ENCODE peak calls at places on chromosomes 12 and 14, in four cellular contexts. Q, O, L and F are unnamed samples.

GRCh38 chr12:91349451-91349850 is 166.8 kb upstream of the DCN start:
- DNase-seq in Q (peak; percentile 59), L (no peak), O (no peak), F (no peak)

GRCh38 chr12:75947171-75947723 is 84.3 kb downstream of the PHLDA1 start:
- DNase-seq in Q (no peak), L (no peak), O (no peak), F (no peak)

GRCh38 chr14:44649056-44649455 is 142.0 kb upstream of the FSCB start:
- DNase-seq in L (no peak), O (no peak), Q (no peak), F (no peak)

GRCh38 chr14:61469771-61470170 is 148.4 kb downstream of the PRKCH start:
- DNase-seq in Q (no peak), O (no peak), L (no peak), F (no peak)

GRCh38 chr12:98514984-98515367 is 414 bp upstream of the TMPO start:
- DNase-seq in O (no peak), Q (no peak), L (no peak), F (no peak)

GRCh38 chr12:20415641-20416040 is 47.3 kb downstream of the PDE3A start:
- DNase-seq in L (no peak), Q (no peak), O (no peak), F (no peak)

GRCh38 chr12:74415633-74416032 is 122.0 kb upstream of the ATXN7L3B start:
- DNase-seq in O (no peak), Q (peak; percentile 46), L (peak; percentile 39), F (no peak)

GRCh38 chr12:25320123-25321006 is 69.6 kb upstream of the KRAS start:
- DNase-seq in L (no peak), Q (no peak), O (no peak), F (no peak)

GRCh38 chr12:95637471-95638155 is 86.3 kb upstream of the USP44 start:
- DNase-seq in Q (peak; percentile 72), L (no peak), O (no peak), F (no peak)

GRCh38 chr14:65334765-65335411 is 77.6 kb upstream of the FUT8 start:
- DNase-seq in O (peak; percentile 71), Q (no peak), L (peak; percentile 3), F (peak; percentile 69)

GRCh38 chr14:52863339-52863700 is 71.9 kb upstream of the GNPNAT1 start:
- DNase-seq in O (no peak), Q (peak; percentile 29), L (no peak), F (no peak)

GRCh38 chr14:101584049-101584859 is 23.0 kb downstream of the DIO3 start:
- DNase-seq in O (peak; percentile 45), Q (peak; percentile 58), L (no peak), F (no peak)

GRCh38 chr12:56678852-56679251 is 9.2 kb downstream of the PTGES3 start:
- DNase-seq in L (no peak), Q (no peak), O (peak; percentile 43), F (peak; percentile 19)

GRCh38 chr14:24840204-24840893 is 206.4 kb upstream of the GZMB start:
- DNase-seq in L (peak; percentile 18), Q (no peak), O (no peak), F (no peak)

GRCh38 chr14:99229654-99230215 is 42.3 kb downstream of the BCL11B start:
- DNase-seq in L (no peak), Q (no peak), O (no peak), F (no peak)

GRCh38 chr14:41062826-41063225 is 543.9 kb upstream of the LRFN5 start:
- DNase-seq in O (no peak), L (no peak), Q (no peak), F (no peak)

DNA sequence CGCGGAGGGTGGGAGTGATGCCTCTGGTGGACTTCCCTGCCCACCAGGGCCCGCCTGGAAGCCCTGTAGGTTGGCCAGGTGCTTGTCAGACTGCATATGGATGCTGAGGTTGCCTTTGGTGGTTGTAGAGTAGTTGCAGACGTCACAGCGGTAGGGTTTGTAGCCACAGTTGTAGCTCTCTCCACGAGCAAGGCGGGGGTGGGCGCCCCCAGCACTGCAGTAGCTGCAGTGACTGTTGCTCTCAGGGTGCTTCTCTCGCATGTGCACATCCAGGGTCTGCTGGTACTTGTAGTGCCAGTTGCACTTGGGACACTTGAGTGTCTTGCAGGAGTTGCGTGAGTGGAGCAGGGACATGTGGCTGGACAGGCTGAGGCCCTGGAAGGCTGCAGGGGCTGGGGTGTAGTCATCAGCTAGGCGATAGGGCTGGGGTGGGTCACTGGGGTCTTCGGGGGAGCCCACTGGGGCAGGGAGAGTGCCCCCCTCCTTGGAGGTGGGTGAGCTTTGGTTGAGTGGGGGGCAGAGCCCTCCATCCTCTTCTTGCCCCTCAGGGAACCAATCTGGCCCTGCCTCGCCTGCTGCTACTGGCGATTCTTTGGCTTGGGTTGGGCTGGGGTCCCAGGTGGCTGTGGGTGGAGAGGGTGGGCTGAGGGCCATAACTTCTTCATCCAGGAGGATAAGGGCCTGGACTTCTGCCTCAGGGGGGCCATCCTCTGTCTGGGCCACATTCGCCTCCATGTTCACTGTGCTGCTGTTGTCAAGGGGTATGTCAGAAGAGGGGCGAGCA is 17.7 kb downstream of the ZFHX2 start:
- DNase-seq in L (no peak), Q (no peak), O (no peak), F (no peak)
- H3K9ac ChIP-seq in L (no peak overlapping the region), Q (no peak overlapping the region), O (no peak overlapping the region), F (no peak overlapping the region)

GRCh38 chr12:79174656-79175055 is 310.1 kb downstream of the SYT1 start:
- DNase-seq in Q (peak; percentile 79), O (no peak), L (no peak), F (no peak)
- H3K9ac ChIP-seq in Q (no peak overlapping the region), O (no peak overlapping the region), L (no peak overlapping the region), F (no peak overlapping the region)

GRCh38 chr12:108647199-108647935 is 13.7 kb upstream of the SELPLG start:
- DNase-seq in L (no peak), O (peak; percentile 50), Q (no peak), F (peak; percentile 27)
- H3K9ac ChIP-seq in L (no peak overlapping the region), O (no peak overlapping the region), Q (peak overlapping the region; percentile 16), F (no peak overlapping the region)

GRCh38 chr12:131041968-131042847 is 88.5 kb downstream of the ADGRD1 start:
- DNase-seq in Q (no peak), L (no peak), O (no peak), F (no peak)
- H3K9ac ChIP-seq in Q (no peak overlapping the region), L (no peak overlapping the region), O (no peak overlapping the region), F (no peak overlapping the region)

DNA sequence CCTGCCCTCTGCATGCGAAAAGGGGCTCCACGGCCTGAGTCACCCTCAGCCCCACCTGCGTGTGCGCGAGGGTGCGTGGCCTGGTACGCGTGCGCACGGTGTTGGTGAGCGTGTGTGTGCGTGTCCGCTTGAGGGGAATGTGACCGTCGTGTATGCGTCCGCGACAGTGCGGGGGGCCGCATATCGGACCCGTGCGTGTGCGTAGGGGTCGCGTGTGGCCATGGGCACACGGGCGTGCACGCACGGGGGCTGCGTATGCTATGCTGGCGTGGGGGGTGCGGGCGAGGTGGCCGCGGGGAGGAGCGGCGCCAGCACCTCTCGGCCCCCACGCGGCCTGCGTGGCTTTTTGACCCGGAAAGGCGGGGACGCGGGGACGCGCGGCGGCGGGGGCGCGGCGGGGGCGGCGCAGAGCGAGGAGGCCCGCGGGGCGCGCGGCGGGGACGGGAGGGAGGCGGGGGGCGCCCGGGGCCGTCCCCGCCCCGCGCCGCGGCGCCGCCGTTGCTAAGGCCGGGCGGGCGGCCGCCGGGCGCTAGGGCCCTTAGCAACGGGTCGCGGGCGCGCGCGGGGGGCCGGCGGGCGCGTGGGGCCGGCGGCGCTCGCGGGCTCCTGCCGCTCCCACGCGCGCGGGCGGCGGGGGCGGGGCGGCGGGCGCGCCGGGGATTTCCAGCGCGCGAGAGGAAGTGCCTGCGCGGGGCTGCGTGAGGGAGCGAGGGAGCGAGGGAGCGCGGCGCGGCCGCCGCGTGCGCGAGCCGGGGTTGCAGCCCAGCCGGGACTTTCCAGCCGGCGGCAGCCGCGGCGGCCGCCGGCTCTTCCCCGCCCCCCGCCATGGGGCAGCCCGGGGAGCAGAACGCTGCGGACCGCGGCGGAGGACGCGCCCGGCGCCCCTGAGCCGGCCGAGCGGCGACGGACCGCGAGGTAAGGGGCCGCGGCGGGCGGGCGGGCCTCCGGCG is at the start of gene TRAF3:
- DNase-seq in O (peak; percentile 74), L (peak; percentile 83), Q (peak; percentile 86), F (peak; percentile 27)
- H3K9ac ChIP-seq in O (peak within 1 kb of the TSS; percentile 19), L (no peak within 1 kb of the TSS), Q (peak within 1 kb of the TSS; percentile 94), F (peak within 1 kb of the TSS; percentile 32)

GRCh38 chr14:90620540-90621204 is 195.6 kb downstream of the TTC7B start:
- DNase-seq in Q (no peak), L (no peak), O (no peak), F (no peak)
- H3K9ac ChIP-seq in Q (no peak overlapping the region), L (no peak overlapping the region), O (no peak overlapping the region), F (no peak overlapping the region)

DNA sequence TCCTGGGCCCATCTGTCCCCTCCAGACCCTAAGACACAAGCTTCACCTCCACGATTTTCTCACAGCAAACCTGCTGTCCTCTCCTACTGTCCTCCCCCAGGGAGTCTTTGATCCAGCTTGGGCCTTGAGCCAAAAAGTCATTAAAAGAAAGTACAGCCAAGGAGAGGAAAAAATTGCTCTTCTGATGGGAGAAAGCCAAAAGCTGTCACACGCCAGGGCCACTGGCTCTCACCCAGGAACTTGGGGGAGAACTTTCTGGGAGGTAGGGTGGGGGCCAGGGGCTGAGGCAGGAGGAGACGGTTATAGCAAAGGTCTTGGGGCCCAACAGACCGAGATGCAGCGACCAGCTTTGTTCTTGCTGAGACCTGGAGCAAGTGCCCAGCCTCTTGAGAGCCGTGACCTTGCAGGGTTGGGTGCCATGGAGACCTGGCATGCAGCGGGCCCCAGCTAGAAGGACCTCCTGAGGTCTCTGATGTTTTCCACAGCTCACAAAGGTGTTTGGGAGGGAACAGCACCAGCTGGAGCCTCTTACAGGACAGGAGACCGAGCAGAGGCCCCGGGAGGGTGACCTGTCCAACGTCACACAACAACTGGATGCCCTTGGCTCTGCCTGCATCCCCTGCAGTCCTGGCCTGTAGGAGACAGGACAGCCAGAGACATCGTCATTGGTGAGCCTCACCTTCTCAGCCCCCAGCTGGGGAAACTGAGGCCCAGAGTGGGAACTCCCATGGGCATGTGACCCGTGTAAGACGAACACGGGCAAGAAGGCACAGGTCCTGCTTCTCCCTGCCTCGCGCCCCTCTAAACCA is 124.5 kb downstream of the CALM1 start:
- DNase-seq in Q (peak; percentile 21), L (no peak), O (no peak), F (peak; percentile 24)
- H3K9ac ChIP-seq in Q (no peak overlapping the region), L (no peak overlapping the region), O (no peak overlapping the region), F (no peak overlapping the region)

GRCh38 chr12:67220065-67220464 is 49.1 kb upstream of the CAND1 start:
- DNase-seq in Q (peak; percentile 8), O (peak; percentile 72), L (peak; percentile 32), F (peak; percentile 54)

GRCh38 chr12:67222302-67222701 is 46.9 kb upstream of the CAND1 start:
- DNase-seq in O (peak; percentile 75), L (peak; percentile 41), Q (peak; percentile 44), F (no peak)

GRCh38 chr12:67217647-67218046 is 51.5 kb upstream of the CAND1 start:
- DNase-seq in L (no peak), O (no peak), Q (no peak), F (no peak)

GRCh38 chr12:67223225-67223624 is 45.9 kb upstream of the CAND1 start:
- DNase-seq in O (no peak), Q (no peak), L (no peak), F (no peak)
- H3K9ac ChIP-seq in O (no peak overlapping the region), Q (no peak overlapping the region), L (no peak overlapping the region), F (no peak overlapping the region)

DNA sequence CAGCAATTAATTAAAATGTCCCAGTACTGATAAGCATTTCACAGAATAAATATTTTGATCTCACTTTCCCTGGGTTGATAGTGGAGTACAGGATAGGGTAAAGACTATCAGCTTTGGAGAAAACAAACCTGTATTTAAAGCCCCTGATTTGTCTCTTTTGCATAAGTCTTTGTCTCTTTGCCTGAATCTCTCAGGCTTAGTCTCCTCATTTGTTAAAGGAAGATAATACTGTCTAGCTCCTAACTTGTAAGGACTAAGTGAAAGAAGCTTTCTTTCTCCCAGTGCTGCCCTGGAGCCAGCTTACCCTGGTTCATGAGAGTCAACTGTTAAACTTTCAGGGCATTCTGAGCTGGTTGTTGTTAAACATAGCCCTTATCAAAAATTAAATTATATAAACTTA is 5.5 kb upstream of the NR1H4 start:
- DNase-seq in O (no peak), L (peak; percentile 53), Q (no peak), F (no peak)
- H3K9ac ChIP-seq in O (no peak overlapping the region), L (no peak overlapping the region), Q (no peak overlapping the region), F (no peak overlapping the region)